ENCODE peak calls at places on chromosomes 4 and X, in ten cellular contexts. Y is Panc1, R is SK-N-SH, N is HepG2, D is uterus, U is fibroblast of lung, M is GM23338, B is stomach, S is mammary epithelial cell, I is endodermal cell. X is an unnamed sample. For H3K27me3 and H3K4me1, the result is how much of the 10 kb centered on the place peaks cover.

GRCh38 chr4:25861951-25862410 is 807 bp downstream of the SEL1L3 start:
- DNase-seq in D (no peak), B (no peak), U (peak), N (no peak), M (peak), S (no peak), R (no peak), I (peak), Y (no peak), X (peak)

GRCh38 chrX:18899796-18900380 is 84.0 kb downstream of the PHKA2 start:
- DNase-seq in Y (no peak), B (no peak), R (peak), M (peak), D (no peak), I (peak), S (no peak), N (no peak), U (peak), X (no peak)

GRCh38 chrX:57817302-57817701 is 93.0 kb downstream of the ZXDA start:
- DNase-seq in R (no peak), Y (no peak), I (no peak), S (no peak), M (peak), U (no peak), D (no peak), N (no peak), B (no peak), X (no peak)

GRCh38 chrX:107825698-107826285 is at the start of gene MID2:
- DNase-seq in B (peak), N (no peak), S (peak), M (peak), R (peak), D (peak), Y (no peak), U (peak), I (peak), X (peak)

GRCh38 chr4:53706422-53707032 is 115.2 kb upstream of the LNX1 start:
- DNase-seq in Y (no peak), N (peak), I (peak), B (no peak), S (peak), U (peak), R (peak), D (no peak), M (peak), X (peak)

GRCh38 chr4:174170906-174171305 is 112.6 kb downstream of the FBXO8 start:
- DNase-seq in B (no peak), U (no peak), R (no peak), M (no peak), N (no peak), Y (no peak), D (no peak), S (no peak), I (no peak), X (no peak)

GRCh38 chr4:150078041-150078995 is at the start of gene DCLK2:
- DNase-seq in R (peak), U (peak), Y (no peak), B (peak), S (peak), N (no peak), D (peak), I (peak), M (peak), X (peak)

GRCh38 chrX:131821945-131822622 is 201.0 kb upstream of the STK26 start:
- DNase-seq in B (peak), R (peak), S (peak), I (no peak), M (no peak), Y (no peak), N (no peak), U (peak), D (peak), X (no peak)

GRCh38 chr4:147891476-147892115 is 159.7 kb downstream of the ARHGAP10 start:
- DNase-seq in D (no peak), R (no peak), Y (no peak), U (no peak), I (no peak), B (no peak), M (no peak), N (no peak), S (no peak), X (no peak)

GRCh38 chrX:111039606-111040005 is 56.4 kb upstream of the PAK3 start:
- DNase-seq in N (no peak), Y (no peak), S (peak), R (no peak), U (peak), D (no peak), M (peak), B (no peak), I (peak), X (no peak)

GRCh38 chrX:109830704-109831206 is 97.7 kb upstream of the ACSL4 start:
- DNase-seq in B (no peak), D (no peak), R (no peak), S (no peak), Y (no peak), N (peak), I (no peak), U (peak), M (no peak), X (no peak)

GRCh38 chrX:109827772-109828171 is 94.7 kb upstream of the ACSL4 start:
- DNase-seq in R (no peak), U (no peak), I (no peak), D (no peak), B (no peak), S (no peak), N (no peak), Y (no peak), M (no peak), X (no peak)

GRCh38 chrX:109822861-109823260 is 89.8 kb upstream of the ACSL4 start:
- DNase-seq in D (no peak), R (no peak), I (no peak), S (no peak), Y (no peak), B (no peak), M (no peak), U (peak), N (peak), X (no peak)

GRCh38 chrX:109830157-109830703 is 97.2 kb upstream of the ACSL4 start:
- DNase-seq in Y (no peak), M (no peak), D (no peak), S (no peak), R (no peak), B (no peak), I (no peak), N (peak), U (no peak), X (no peak)

GRCh38 chrX:109826954-109827708 is 94.1 kb upstream of the ACSL4 start:
- DNase-seq in I (no peak), Y (no peak), N (peak), S (peak), R (no peak), U (peak), M (peak), B (no peak), D (no peak), X (no peak)
- H3K27me3 ChIP-seq in I (under half), Y (under half), N (under half), S (under half), R (under half), U (under half), M (under half), B (under half), D (under half), X (under half)

DNA sequence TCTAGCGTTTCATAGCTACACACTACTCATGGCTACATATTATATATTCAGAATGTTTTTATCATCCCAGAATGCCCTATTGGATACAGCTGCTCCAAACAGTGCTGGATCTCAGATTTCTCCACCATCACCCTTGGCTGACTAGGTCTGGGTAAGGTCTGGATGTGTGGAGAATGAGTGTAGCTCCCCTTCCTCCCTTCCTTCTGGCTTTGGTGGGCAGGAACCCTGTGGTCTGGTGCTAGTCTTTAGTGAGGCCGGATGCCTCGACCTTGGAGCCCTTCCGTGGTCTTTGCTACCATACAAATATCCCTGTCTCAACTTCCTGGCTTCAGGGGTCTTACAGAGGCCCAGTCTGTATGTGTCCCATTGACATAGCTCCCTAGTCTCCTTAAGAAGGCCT is 52.1 kb upstream of the KDR start:
- DNase-seq in D (no peak), B (no peak), I (no peak), N (no peak), M (no peak), R (no peak), U (no peak), S (no peak), Y (no peak), X (no peak)
- H3K4me1 ChIP-seq in D (under half), B (under half), I (under half), N (under half), M (under half), R (under half), U (under half), S (under half), Y (under half), X (under half)

GRCh38 chr4:1792158-1792831 is 798 bp upstream of the FGFR3 start:
- DNase-seq in Y (no peak), B (no peak), D (no peak), N (no peak), U (no peak), R (no peak), I (no peak), S (no peak), M (no peak), X (no peak)
- H3K4me3 ChIP-seq in Y (no peak), B (peak), D (no peak), N (peak), U (no peak), R (no peak), I (no peak), S (no peak), M (peak), X (peak)

DNA sequence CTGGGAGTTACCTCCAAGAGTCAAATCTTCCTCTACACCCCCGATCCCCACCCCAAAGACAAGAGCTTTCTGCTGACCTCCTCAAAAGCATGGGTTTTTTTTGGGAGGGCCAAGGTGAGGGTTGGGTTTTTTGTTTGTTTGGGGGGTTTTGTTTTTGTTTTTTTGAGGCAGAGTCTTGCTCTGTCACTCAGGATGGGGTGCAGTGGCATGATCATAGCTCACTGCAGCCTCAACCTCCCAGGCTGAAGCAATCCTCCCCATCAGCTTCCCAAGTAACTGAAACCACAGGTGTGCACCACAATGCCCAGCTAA is 18.7 kb upstream of the WFS1 start:
- DNase-seq in D (no peak), U (no peak), M (no peak), B (no peak), N (no peak), R (no peak), I (no peak), S (no peak), Y (no peak), X (no peak)
- H3K27me3 ChIP-seq in D (under half), U (under half), M (under half), B (under half), N (under half), R (under half), I (under half), S (under half), Y (under half), X (under half)

DNA sequence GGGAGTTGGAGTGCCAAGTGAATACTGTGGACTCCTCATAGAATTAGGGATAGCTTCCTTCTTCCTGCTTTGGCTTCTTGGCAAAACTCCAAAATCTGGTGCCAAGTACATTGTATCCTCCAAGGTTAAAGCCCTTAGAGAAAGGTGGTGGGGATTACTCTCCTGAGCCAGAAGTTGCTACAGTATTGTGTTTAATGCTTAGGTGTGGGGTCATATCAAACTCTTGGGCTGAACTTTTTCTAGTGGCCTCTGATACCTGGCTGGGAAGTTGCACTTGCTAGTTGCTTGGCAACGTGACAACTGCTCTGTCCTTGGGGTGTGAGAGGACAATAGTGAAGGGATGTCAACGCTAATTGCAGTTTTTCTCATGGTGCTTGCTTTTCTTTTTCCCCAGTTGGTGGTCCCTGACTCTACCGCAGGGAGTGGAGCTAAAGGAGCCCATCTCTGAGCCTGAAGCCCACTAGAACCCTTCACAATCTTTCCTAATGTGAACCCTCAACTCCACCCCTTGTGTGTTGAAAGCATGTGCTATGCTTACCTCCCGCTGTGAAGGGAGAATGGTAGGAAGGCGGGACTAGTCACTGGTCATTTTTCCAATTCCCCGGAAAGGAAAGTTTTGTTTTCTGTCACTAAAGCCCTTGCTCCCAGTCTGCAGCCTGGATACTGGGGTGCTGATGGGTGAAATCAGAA is 35.5 kb downstream of the DLG3 start:
- DNase-seq in R (no peak), U (no peak), D (no peak), Y (no peak), I (peak), M (peak), N (no peak), S (no peak), B (peak), X (no peak)
- H3K4me1 ChIP-seq in R (under half), U (under half), D (under half), Y (under half), I (under half), M (half or more), N (under half), S (under half), B (half or more), X (under half)

GRCh38 chr4:89301902-89302301 is 5.7 kb downstream of the GPRIN3 start:
- DNase-seq in Y (no peak), N (no peak), R (no peak), U (no peak), D (no peak), S (no peak), I (no peak), B (no peak), M (no peak), X (no peak)
- H3K4me3 ChIP-seq in Y (no peak), N (no peak), R (no peak), U (no peak), D (no peak), S (no peak), I (no peak), B (no peak), M (no peak), X (no peak)

DNA sequence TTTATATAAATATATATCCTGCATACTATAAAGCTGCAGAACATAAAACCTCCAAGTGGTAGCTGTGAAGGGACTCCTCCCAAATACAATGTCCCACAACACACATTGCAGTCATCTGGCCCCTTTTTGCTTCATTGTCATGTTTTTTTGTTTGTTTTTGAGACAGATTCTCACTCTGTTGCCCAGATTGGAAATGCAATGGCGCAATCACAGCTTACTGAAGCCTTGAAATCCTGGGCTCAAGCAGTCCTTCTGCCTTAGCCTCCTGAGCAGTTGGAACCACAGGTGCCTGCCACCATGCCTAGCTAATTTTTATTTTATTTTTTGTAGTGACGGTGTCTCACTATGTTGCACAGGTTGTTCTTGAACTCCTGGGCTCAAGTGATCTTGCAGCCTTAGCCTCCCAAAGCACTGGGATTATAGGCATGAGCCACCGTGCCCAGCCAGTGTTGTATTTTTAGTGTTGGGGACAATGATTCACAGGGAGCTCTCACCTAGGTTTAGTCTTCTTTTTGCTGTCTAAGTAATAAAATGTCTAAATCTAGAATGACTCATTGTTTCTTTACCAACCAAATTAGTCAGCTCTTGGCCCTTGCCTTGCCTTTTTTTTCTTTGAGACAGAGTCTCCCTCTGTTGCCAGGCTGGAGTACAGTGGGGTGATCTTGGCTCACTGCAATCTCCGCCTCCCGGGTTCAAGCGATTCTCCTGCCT is 24.0 kb upstream of the XIAP start:
- DNase-seq in I (no peak), B (no peak), R (no peak), U (peak), Y (no peak), S (peak), M (no peak), D (no peak), N (no peak), X (no peak)
- H3K27me3 ChIP-seq in I (under half), B (under half), R (under half), U (under half), Y (under half), S (under half), M (under half), D (under half), N (under half), X (under half)

GRCh38 chr4:70994387-70995099 is 1.1 kb downstream of the DCK start:
- DNase-seq in I (no peak), N (no peak), R (no peak), U (no peak), S (no peak), D (no peak), B (no peak), Y (no peak), M (no peak), X (no peak)
- H3K4me1 ChIP-seq in I (under half), N (under half), R (under half), U (under half), S (under half), D (under half), B (half or more), Y (under half), M (under half), X (under half)

GRCh38 chrX:123764967-123765871 is 32.4 kb upstream of the THOC2 start:
- DNase-seq in R (peak), Y (no peak), M (peak), S (peak), B (peak), U (peak), I (peak), D (peak), N (no peak), X (peak)
- H3K4me3 ChIP-seq in R (peak), Y (peak), M (peak), S (peak), B (peak), U (peak), I (peak), D (peak), N (peak), X (peak)

DNA sequence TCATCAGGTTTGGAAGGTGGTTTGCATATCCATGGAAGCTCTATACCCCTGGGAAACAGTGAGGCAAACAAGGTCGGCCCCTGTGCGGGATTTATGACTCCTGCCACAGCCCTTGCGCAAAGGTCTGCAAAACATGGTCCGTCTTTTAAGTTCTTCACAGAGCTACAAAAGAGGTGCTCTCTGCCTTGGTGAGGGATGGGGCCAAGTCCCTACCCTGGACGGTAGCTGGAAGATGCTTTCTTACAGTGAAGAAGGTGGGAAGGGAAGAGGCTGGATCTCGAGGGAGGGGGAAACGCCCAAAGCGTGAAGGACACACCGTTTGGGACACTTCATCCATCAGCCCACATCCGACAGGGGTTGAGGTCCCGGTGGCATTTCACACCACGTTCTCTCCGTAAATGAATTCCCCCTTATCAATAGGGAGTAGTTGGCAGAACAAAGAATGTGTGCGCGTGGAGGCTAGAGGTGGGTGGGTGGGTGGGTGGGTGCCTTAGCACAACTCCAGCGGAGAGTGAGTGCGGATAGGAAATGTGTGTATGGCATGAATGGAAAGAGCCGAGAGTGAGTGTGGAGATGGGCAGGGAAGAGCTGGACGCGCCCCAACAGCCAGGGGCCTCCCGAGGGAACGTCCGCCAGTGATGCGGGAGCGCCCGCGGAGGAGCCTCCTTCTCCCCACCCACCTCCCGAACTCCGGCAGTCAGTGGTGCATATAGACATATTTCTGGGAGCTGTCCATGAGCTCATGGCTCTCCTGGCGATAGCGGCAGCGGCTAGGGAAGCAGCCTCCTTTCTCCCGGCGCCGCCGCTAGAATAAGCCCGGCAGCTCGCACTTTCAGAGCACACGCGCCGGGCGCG is 68.3 kb downstream of the LARP7 start:
- DNase-seq in S (peak), R (peak), I (peak), D (peak), Y (no peak), M (peak), N (peak), U (peak), B (peak), X (peak)
- H3K27me3 ChIP-seq in S (under half), R (under half), I (under half), D (under half), Y (under half), M (under half), N (under half), U (under half), B (under half), X (under half)